ENCODE peak calls at places on chromosomes 1 and 21, in nine cellular contexts. P is CD4-positive, CD25-positive, alpha-beta regulatory T cell; T is ovary; G is cardiac muscle cell; F is right lobe of liver; C is testis; U is thyroid gland; Y is lower lobe of right lung; E is fibroblast of lung. W is an unnamed sample.
A peak's percentile ranks its signal among the peaks of the same experiment; 100 is the strongest.

GRCh38 chr21:29656504-29657227 is 283.1 kb downstream of the GRIK1 start:
- DNase-seq in C (no peak), Y (no peak), U (no peak), T (no peak), E (peak; percentile 78), G (no peak), P (no peak), F (no peak), W (no peak)

GRCh38 chr1:20715406-20715805 is 2.4 kb downstream of the KIF17 start:
- DNase-seq in E (no peak), Y (no peak), P (no peak), G (no peak), U (no peak), C (no peak), F (no peak), T (no peak), W (no peak)

GRCh38 chr1:66282343-66282852 is 251.6 kb upstream of the SGIP1 start:
- DNase-seq in F (no peak), T (no peak), U (peak; percentile 32), Y (no peak), G (no peak), C (no peak), E (peak; percentile 59), P (peak; percentile 72), W (no peak)

GRCh38 chr21:45178971-45179370 is 104.6 kb downstream of the ADARB1 start:
- DNase-seq in E (no peak), C (no peak), Y (no peak), G (no peak), P (no peak), F (no peak), T (no peak), U (no peak), W (no peak)

GRCh38 chr21:45443595-45444181 is 38.7 kb downstream of the COL18A1 start:
- DNase-seq in C (no peak), T (no peak), F (peak; percentile 64), G (no peak), Y (no peak), P (no peak), U (no peak), E (no peak), W (no peak)

GRCh38 chr1:56434025-56434424 is 145.3 kb downstream of the PLPP3 start:
- DNase-seq in E (no peak), F (no peak), C (no peak), T (no peak), P (no peak), U (no peak), Y (no peak), G (no peak), W (no peak)

GRCh38 chr1:46767649-46768282 is 31.1 kb upstream of the CYP4B1 start:
- DNase-seq in T (no peak), E (no peak), Y (peak; percentile 79), P (no peak), F (no peak), U (peak; percentile 95), C (no peak), G (peak; percentile 83), W (no peak)

GRCh38 chr1:47774986-47775834 is 222.0 kb downstream of the TRABD2B start:
- DNase-seq in P (no peak), E (no peak), F (peak; percentile 69), U (no peak), T (no peak), C (no peak), Y (no peak), G (no peak), W (no peak)

GRCh38 chr1:191711961-191712360 is 446.3 kb upstream of the RGS18 start:
- DNase-seq in C (no peak), Y (no peak), T (no peak), G (no peak), P (no peak), E (no peak), U (no peak), F (no peak), W (no peak)

GRCh38 chr21:16195896-16196443 is 466.2 kb downstream of the USP25 start:
- DNase-seq in E (peak; percentile 27), C (no peak), T (no peak), F (no peak), U (no peak), P (no peak), G (no peak), Y (no peak), W (no peak)

GRCh38 chr1:221725683-221726330 is 16.1 kb downstream of the DUSP10 start:
- DNase-seq in C (no peak), U (no peak), T (no peak), Y (no peak), G (no peak), E (peak; percentile 51), P (no peak), F (no peak), W (no peak)

GRCh38 chr1:241401156-241401555 is 44.2 kb upstream of the RGS7 start:
- DNase-seq in Y (no peak), C (no peak), G (no peak), P (no peak), U (no peak), E (no peak), F (no peak), T (no peak), W (no peak)

GRCh38 chr1:25502957-25503356 is 40.4 kb upstream of the LDLRAP1 start:
- DNase-seq in G (no peak), C (no peak), E (no peak), Y (no peak), T (no peak), F (no peak), P (no peak), U (no peak), W (no peak)

GRCh38 chr1:44775930-44776748 is 799 bp downstream of the RPS8 start:
- DNase-seq in P (no peak), Y (no peak), T (no peak), F (no peak), C (peak; percentile 32), G (peak; percentile 15), E (peak; percentile 17), U (peak; percentile 18), W (no peak)

GRCh38 chr1:50418600-50419109 is 4.6 kb downstream of the DMRTA2 start:
- DNase-seq in Y (no peak), E (no peak), F (no peak), P (no peak), C (no peak), T (no peak), U (peak; percentile 22), G (peak; percentile 61), W (no peak)
- H3K9me3 ChIP-seq in Y (no peaks in the 10 kb centered on the region), E (no peaks in the 10 kb centered on the region), F (no peaks in the 10 kb centered on the region), P (no peaks in the 10 kb centered on the region), C (no peaks in the 10 kb centered on the region), T (no peaks in the 10 kb centered on the region), U (no peaks in the 10 kb centered on the region), G (no peaks in the 10 kb centered on the region), W (peaks cover 2% of the 10 kb centered on the region)

GRCh38 chr1:206854401-206855129 is 10.9 kb upstream of the IL20 start:
- DNase-seq in Y (no peak), U (peak; percentile 95), G (no peak), E (no peak), T (no peak), C (no peak), P (no peak), F (no peak), W (no peak)
- H3K4me1 ChIP-seq in Y (no peaks in the 10 kb centered on the region), U (no peaks in the 10 kb centered on the region), G (no peaks in the 10 kb centered on the region), E (no peaks in the 10 kb centered on the region), T (no peaks in the 10 kb centered on the region), C (no peaks in the 10 kb centered on the region), P (no peaks in the 10 kb centered on the region), F (no peaks in the 10 kb centered on the region), W (no peaks in the 10 kb centered on the region)

GRCh38 chr21:9739240-9739639 is 782.1 kb upstream of the TPTE start:
- DNase-seq in G (no peak), C (no peak), U (no peak), E (no peak), F (no peak), Y (no peak), P (no peak), T (no peak), W (no peak)

GRCh38 chr21:9735421-9735961 is 785.9 kb upstream of the TPTE start:
- DNase-seq in T (no peak), P (no peak), C (no peak), Y (no peak), U (no peak), G (no peak), E (no peak), F (no peak), W (no peak)

GRCh38 chr21:9741343-9741742 is 780.0 kb upstream of the TPTE start:
- DNase-seq in Y (no peak), E (no peak), G (no peak), F (no peak), C (no peak), T (no peak), U (no peak), P (no peak), W (no peak)

GRCh38 chr21:9738527-9738926 is 782.9 kb upstream of the TPTE start:
- DNase-seq in U (no peak), P (no peak), T (no peak), G (no peak), F (no peak), C (no peak), E (no peak), Y (no peak), W (no peak)

DNA sequence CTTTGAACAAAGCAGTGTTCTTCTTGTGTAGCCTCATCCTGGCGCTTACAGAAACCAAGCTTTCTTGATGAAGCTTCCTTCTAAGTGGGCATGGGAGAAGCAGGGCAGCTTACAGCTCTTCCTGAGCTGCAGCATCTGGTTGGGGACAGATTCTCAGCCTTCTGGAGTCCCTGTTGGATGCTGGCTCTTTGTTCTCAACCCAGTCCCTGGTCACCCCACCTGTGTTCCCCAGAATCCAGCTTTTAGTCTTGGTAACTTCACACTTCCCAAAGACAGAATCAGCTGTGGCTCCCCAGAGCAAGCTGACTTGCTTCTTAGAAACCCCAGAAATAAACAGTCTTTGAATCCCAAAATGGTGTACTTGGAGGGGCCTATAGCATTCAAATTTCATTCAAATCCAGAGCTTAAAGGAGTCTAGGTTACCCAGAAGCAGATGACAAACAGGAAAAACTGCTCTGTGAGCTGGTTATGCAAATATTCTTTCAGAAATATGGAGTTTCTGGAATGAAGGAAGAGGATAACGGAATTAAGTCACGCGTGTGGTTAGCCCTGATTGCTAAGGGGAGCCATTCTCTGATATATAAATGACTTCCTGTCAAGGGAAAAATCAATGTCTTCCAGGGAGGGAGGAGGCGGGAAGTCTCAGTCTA is 783.4 kb upstream of the TPTE start:
- DNase-seq in P (no peak), F (no peak), U (no peak), E (no peak), G (no peak), Y (no peak), C (no peak), T (no peak), W (no peak)
- H3K9me3 ChIP-seq in P (peaks cover 60% of the 10 kb centered on the region), F (no peaks in the 10 kb centered on the region), U (no peaks in the 10 kb centered on the region), E (no peaks in the 10 kb centered on the region), G (peaks cover 2% of the 10 kb centered on the region), Y (peaks cover 6% of the 10 kb centered on the region), C (no peaks in the 10 kb centered on the region), T (peaks cover 6% of the 10 kb centered on the region), W (peaks cover 50% of the 10 kb centered on the region)

DNA sequence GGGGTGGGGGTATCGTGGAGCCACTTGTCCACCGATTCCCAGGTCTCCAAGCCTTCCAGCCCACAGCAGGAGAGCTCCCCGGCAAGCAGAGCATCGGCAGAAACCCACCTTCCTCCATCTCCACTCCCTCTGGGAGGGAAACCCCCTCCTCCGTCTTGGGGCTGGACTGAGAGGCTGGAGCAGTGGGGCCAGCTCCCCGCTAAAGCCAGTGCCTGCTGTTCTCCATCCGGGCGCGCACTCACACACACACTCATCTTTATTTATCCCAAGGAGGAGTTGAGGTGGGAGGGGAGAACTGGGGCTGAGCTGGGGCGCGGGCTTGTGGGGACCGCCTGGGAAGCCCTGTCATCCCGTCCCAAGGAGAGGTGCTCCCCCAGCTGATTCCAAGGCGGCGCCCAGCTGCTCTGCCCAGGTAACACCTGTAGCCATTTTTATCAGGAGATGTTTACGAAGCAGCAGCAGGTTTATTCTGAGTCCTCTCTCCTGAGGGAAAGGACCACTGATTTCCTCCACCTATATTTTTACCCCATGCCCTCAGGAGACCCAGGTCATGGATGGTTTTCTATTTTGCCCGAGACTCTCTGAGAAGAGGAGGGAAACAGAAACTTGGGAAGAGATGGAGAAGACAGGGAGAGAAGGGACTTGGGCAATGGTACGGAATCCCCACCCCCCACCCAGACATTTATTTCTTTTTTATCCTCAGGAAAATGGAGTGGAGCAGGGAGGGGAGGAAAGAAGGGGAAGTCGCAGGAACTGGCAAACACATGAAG is 2.1 kb downstream of the KCNN3 start:
- DNase-seq in E (no peak), U (no peak), T (no peak), F (peak; percentile 32), P (no peak), C (no peak), G (no peak), Y (no peak), W (no peak)
- H3K4me1 ChIP-seq in E (no peaks in the 10 kb centered on the region), U (peaks cover 24% of the 10 kb centered on the region), T (peaks cover 8% of the 10 kb centered on the region), F (no peaks in the 10 kb centered on the region), P (peaks cover 11% of the 10 kb centered on the region), C (peaks cover 11% of the 10 kb centered on the region), G (no peaks in the 10 kb centered on the region), Y (peaks cover 22% of the 10 kb centered on the region), W (peaks cover 71% of the 10 kb centered on the region)